ENCODE peak calls at places on chromosome 14, in four cellular contexts. W is heart left ventricle, Q is T-helper 17 cell, R is GDM1. Z is an unnamed sample.

GRCh38 chr14:20190596-20190995 is at the start of gene OR11G2:
- DNase-seq in W (no peak), Q (no peak), R (no peak), Z (no peak)

GRCh38 chr14:104461676-104462443 is 117.7 kb upstream of the C14orf180 start:
- DNase-seq in W (no peak), Q (no peak), R (no peak), Z (no peak)

GRCh38 chr14:45253754-45254300 is 825 bp upstream of the MIS18BP1 start:
- DNase-seq in W (no peak), Q (no peak), R (no peak), Z (peak)

GRCh38 chr14:71720978-71721624 is 211.1 kb upstream of the RGS6 start:
- DNase-seq in W (no peak), Q (no peak), R (peak), Z (no peak)

GRCh38 chr14:68402525-68403101 is 390.3 kb downstream of the ZFP36L1 start:
- DNase-seq in W (no peak), Q (no peak), R (no peak), Z (no peak)

GRCh38 chr14:26597136-26598080 is at the start of gene NOVA1:
- DNase-seq in W (peak), Q (no peak), R (no peak), Z (peak)

GRCh38 chr14:99872786-99873440 is 79.7 kb downstream of the EML1 start:
- DNase-seq in W (no peak), Q (no peak), R (no peak), Z (no peak)

GRCh38 chr14:94998702-94999101 is 158.6 kb downstream of the DICER1 start:
- DNase-seq in W (no peak), Q (no peak), R (no peak), Z (no peak)

GRCh38 chr14:61484826-61485584 is 163.6 kb downstream of the PRKCH start:
- DNase-seq in W (no peak), Q (no peak), R (no peak), Z (no peak)

GRCh38 chr14:64217747-64218146 is 76.4 kb downstream of the ESR2 start:
- DNase-seq in W (no peak), Q (no peak), R (no peak), Z (no peak)

GRCh38 chr14:85762523-85762922 is 232.6 kb downstream of the FLRT2 start:
- DNase-seq in W (no peak), Q (no peak), R (no peak), Z (no peak)

GRCh38 chr14:21267431-21267845 is 1.8 kb downstream of the HNRNPC start:
- DNase-seq in W (no peak), Q (no peak), R (no peak), Z (no peak)

GRCh38 chr14:31166271-31166561 is 41.4 kb downstream of the HECTD1 start:
- DNase-seq in W (no peak), Q (no peak), R (no peak), Z (no peak)

GRCh38 chr14:104426771-104427125 is 152.8 kb upstream of the C14orf180 start:
- DNase-seq in W (no peak), Q (no peak), R (no peak), Z (no peak)

GRCh38 chr14:101235042-101235871 is 326.0 kb upstream of the DIO3 start:
- DNase-seq in W (no peak), Q (no peak), R (no peak), Z (no peak)

GRCh38 chr14:51328089-51328941 is 88.3 kb downstream of the TMX1 start:
- DNase-seq in W (no peak), Q (no peak), R (no peak), Z (no peak)

GRCh38 chr14:64702493-64703392 is 1.5 kb upstream of the PLEKHG3 start:
- DNase-seq in W (no peak), Q (peak), R (no peak), Z (no peak)

GRCh38 chr14:36503771-36504741 is 16.0 kb downstream of the NKX2-1 start:
- DNase-seq in W (no peak), Q (no peak), R (no peak), Z (no peak)

GRCh38 chr14:69877492-69877891 is 1.7 kb upstream of the SMOC1 start:
- DNase-seq in W (no peak), Q (no peak), R (no peak), Z (no peak)

GRCh38 chr14:102390064-102390463 is 27.3 kb downstream of the TECPR2 start:
- DNase-seq in W (no peak), Q (no peak), R (no peak), Z (no peak)

GRCh38 chr14:92866181-92866752 is 56.7 kb upstream of the CHGA start:
- DNase-seq in W (no peak), Q (no peak), R (no peak), Z (no peak)